ENCODE peak calls at places on chromosomes 1 and 21, in eight cellular contexts. H, A, L, P, D, G, M and Z are unnamed samples.
A peak's percentile ranks its signal among the peaks of the same experiment; 100 is the strongest.

GRCh38 chr1:240827786-240828185 is 215.8 kb upstream of the GREM2 start:
- DNase-seq in H (no peak), A (no peak), L (no peak), P (no peak), D (no peak), G (no peak), M (no peak), Z (no peak)

GRCh38 chr1:61132176-61133047 is 50.1 kb downstream of the NFIA start:
- DNase-seq in H (no peak), A (no peak), L (peak; percentile 87), P (no peak), D (no peak), G (no peak), M (no peak), Z (no peak)

GRCh38 chr1:31377361-31377863 is 4.5 kb upstream of the FABP3 start:
- DNase-seq in H (no peak), A (no peak), L (no peak), P (no peak), D (no peak), G (no peak), M (no peak), Z (no peak)

GRCh38 chr1:188386666-188387065 is 1557.9 kb downstream of the PLA2G4A start:
- DNase-seq in H (no peak), A (no peak), L (peak; percentile 16), P (no peak), D (no peak), G (no peak), M (no peak), Z (no peak)

GRCh38 chr1:234923626-234924025 is 205.0 kb downstream of the TOMM20 start:
- DNase-seq in H (no peak), A (no peak), L (no peak), P (no peak), D (no peak), G (no peak), M (no peak), Z (peak; percentile 9)

GRCh38 chr1:183051546-183051945 is 28.3 kb downstream of the LAMC1 start:
- DNase-seq in H (no peak), A (no peak), L (no peak), P (no peak), D (no peak), G (no peak), M (no peak), Z (no peak)

GRCh38 chr21:35428489-35428888 is 379.4 kb upstream of the RUNX1 start:
- DNase-seq in H (no peak), A (peak; percentile 4), L (peak; percentile 55), P (peak; percentile 70), D (peak; percentile 57), G (no peak), M (no peak), Z (no peak)

GRCh38 chr1:90356101-90356500 is 361.0 kb downstream of the BARHL2 start:
- DNase-seq in H (no peak), A (no peak), L (no peak), P (no peak), D (no peak), G (no peak), M (no peak), Z (no peak)

GRCh38 chr21:26546698-26547097 is 26.4 kb downstream of the CYYR1 start:
- DNase-seq in H (no peak), A (peak; percentile 13), L (no peak), P (no peak), D (peak; percentile 41), G (no peak), M (no peak), Z (no peak)

GRCh38 chr1:23122023-23122738 is 46.5 kb downstream of the LUZP1 start:
- DNase-seq in H (no peak), A (no peak), L (peak; percentile 74), P (no peak), D (no peak), G (peak; percentile 23), M (no peak), Z (peak; percentile 51)

GRCh38 chr1:87647436-87648177 is 318.9 kb downstream of the LMO4 start:
- DNase-seq in H (no peak), A (no peak), L (no peak), P (no peak), D (no peak), G (no peak), M (no peak), Z (no peak)

GRCh38 chr1:6419397-6419802 is 319 bp downstream of the HES2 start:
- DNase-seq in H (no peak), A (no peak), L (no peak), P (no peak), D (peak; percentile 72), G (no peak), M (no peak), Z (no peak)

GRCh38 chr1:208107415-208107814 is 136.8 kb downstream of the PLXNA2 start:
- DNase-seq in H (no peak), A (no peak), L (no peak), P (no peak), D (no peak), G (no peak), M (no peak), Z (no peak)

GRCh38 chr1:1355376-1355775 is 3.0 kb downstream of the MXRA8 start:
- DNase-seq in H (no peak), A (no peak), L (no peak), P (no peak), D (peak; percentile 84), G (peak; percentile 38), M (no peak), Z (no peak)

GRCh38 chr1:1356166-1356795 is 2.1 kb downstream of the MXRA8 start:
- DNase-seq in H (no peak), A (no peak), L (no peak), P (no peak), D (no peak), G (no peak), M (no peak), Z (no peak)

GRCh38 chr1:1352784-1353388 is 3.7 kb upstream of the DVL1 start:
- DNase-seq in H (no peak), A (no peak), L (no peak), P (no peak), D (no peak), G (no peak), M (no peak), Z (no peak)

GRCh38 chr1:1353389-1354151 is 4.4 kb upstream of the DVL1 start:
- DNase-seq in H (no peak), A (no peak), L (no peak), P (no peak), D (peak; percentile 68), G (no peak), M (no peak), Z (no peak)

DNA sequence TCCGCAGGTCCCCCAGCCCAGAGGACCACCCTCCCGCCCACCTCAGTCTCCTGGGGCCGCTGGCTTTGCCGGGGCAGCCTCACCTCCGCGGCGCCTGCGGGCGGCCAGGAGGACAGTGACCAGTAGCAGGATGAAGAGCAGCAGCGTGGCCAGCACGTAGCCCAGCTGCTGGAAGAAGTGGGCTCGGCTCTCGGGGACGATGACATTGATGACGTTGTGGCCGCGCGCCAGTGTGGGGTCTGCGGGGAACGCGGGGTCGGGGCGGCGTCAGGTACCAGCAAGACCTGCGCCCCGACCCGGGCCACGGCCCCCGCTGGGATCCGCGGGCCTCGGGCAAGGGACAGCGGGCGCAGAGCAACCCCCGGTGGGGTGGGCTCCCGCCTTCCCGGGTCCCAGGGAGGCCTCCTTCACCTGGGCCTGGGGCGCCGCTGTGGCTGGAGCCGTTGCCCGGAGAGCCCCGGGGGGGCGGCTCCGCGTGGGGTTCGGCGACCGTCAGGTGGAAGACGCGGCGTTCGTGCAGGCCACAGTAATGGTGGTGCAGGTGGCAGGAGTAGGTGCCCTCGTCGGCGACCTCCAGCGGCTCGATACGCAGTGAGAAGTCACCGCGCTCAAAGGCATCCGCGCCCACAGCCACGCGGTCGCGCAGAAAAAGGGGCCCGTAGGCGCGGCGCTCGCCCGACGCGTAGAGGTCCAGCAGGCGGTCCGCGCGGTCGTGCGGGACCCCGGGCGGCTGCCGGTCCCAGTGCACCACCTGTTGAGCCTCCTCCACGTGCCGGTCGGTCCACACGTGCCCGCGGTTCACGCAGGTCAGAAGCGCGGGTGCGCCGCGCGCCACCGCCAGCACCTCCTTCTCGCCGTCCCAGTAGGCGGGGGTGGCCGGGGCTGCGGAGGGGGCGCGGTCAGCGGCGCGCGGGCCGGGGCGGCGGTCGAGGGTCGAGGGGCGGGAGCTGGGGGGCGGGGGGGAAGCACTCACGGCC is 3.8 kb downstream of the MXRA8 start:
- DNase-seq in H (no peak), A (no peak), L (no peak), P (no peak), D (peak; percentile 80), G (no peak), M (no peak), Z (no peak)
- H3K4me3 ChIP-seq in H (peak overlapping the region; percentile 8), A (no peak overlapping the region), L (no peak overlapping the region), P (peak overlapping the region; percentile 31), D (no peak overlapping the region), G (no peak overlapping the region), M (no peak overlapping the region), Z (no peak overlapping the region)

DNA sequence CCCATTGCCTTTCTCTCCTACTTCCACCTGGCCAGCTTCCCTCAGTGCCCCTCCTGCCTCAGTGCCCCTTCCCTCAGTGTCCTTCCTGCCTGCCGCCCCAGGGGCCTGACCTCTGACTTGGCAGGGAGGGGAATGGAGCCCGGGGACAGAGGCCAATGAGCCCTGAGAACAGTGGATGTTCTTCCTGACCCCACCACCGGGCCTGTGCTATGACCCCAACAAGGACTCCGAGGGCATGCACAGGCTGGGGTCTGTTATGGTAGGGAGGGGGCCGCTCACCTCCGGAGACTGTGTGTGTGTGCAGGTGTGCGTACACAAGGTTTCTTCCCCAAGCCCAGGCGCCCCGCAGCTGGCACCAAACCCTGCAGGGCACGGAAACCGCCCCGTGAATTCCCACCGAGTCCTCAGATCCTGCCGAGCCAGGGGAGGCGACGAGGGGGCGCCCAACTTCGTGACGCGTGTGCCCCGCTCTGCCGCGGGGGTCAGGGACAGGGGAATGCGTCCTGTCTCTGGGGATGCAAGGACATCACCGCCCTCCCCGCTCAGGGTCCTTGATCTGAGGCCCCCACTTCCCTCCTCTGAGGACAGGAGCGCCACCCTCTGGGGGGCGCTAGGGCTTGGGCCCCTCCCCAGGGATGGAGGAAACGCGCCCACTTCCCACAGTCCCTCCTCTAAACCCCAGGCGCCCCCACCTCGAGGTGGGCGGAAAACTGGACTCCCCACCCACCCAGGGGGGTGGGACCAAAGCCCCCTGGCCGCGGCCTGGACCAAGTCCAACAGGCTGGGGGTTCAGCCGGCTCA is 725 bp downstream of the RAP1GAP start:
- DNase-seq in H (no peak), A (no peak), L (no peak), P (no peak), D (no peak), G (no peak), M (no peak), Z (no peak)
- H3K4me3 ChIP-seq in H (peak overlapping the region; percentile 50), A (peak overlapping the region; percentile 30), L (peak overlapping the region; percentile 30), P (peak overlapping the region; percentile 53), D (peak overlapping the region; percentile 30), G (peak overlapping the region; percentile 15), M (peak overlapping the region; percentile 25), Z (peak overlapping the region; percentile 7)

DNA sequence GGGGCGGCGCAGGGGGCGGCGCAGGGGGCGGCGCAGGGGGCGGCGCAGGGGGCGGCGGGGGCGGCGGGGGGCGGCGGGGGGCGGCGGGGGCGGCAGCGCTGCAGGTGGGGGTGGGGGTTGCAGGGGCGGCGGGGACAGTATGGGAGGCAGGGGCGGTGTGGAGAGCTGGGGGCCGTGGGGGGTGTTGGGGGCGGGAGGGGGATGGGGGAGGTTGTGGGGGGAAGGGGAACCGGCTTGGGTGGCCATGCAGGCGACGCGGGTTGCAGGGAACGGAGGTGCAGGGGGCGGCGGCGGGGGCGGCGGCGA is 13.0 kb upstream of the SLC19A1 start:
- DNase-seq in H (no peak), A (no peak), L (no peak), P (no peak), D (no peak), G (no peak), M (no peak), Z (no peak)
- H3K4me3 ChIP-seq in H (peak overlapping the region; percentile 28), A (peak overlapping the region; percentile 29), L (peak overlapping the region; percentile 53), P (no peak overlapping the region), D (peak overlapping the region; percentile 56), G (peak overlapping the region; percentile 35), M (no peak overlapping the region), Z (peak overlapping the region; percentile 64)

GRCh38 chr1:117695796-117696505 is 90.1 kb downstream of the TENT5C start:
- DNase-seq in H (no peak), A (no peak), L (peak; percentile 95), P (no peak), D (no peak), G (no peak), M (peak; percentile 38), Z (peak; percentile 54)
- H3K4me3 ChIP-seq in H (no peak overlapping the region), A (no peak overlapping the region), L (peak overlapping the region; percentile 26), P (no peak overlapping the region), D (no peak overlapping the region), G (no peak overlapping the region), M (no peak overlapping the region), Z (no peak overlapping the region)